ENCODE peak calls at places on chromosome 2, in five cellular contexts. One of them, this sample, is unnamed.

GRCh38 chr2:144358979-144359541 is 160.9 kb downstream of the ZEB2 start:
- DNase-seq in body of pancreas: no peak
- DNase-seq in left ventricle myocardium inferior: no peak
- DNase-seq in H9: no peak
- DNase-seq in GM10248: peak
- DNase-seq in this sample: no peak

GRCh38 chr2:70498054-70498453 is 55.6 kb downstream of the TGFA start:
- DNase-seq in GM10248: no peak
- DNase-seq in left ventricle myocardium inferior: no peak
- DNase-seq in H9: no peak
- DNase-seq in body of pancreas: no peak
- DNase-seq in this sample: no peak

GRCh38 chr2:233098615-233099014 is 38.5 kb downstream of the INPP5D start:
- DNase-seq in left ventricle myocardium inferior: no peak
- DNase-seq in H9: peak
- DNase-seq in GM10248: no peak
- DNase-seq in body of pancreas: peak
- DNase-seq in this sample: peak

GRCh38 chr2:18243831-18244230 is 316.6 kb downstream of the RDH14 start:
- DNase-seq in GM10248: no peak
- DNase-seq in left ventricle myocardium inferior: no peak
- DNase-seq in H9: no peak
- DNase-seq in body of pancreas: no peak
- DNase-seq in this sample: no peak

GRCh38 chr2:86541282-86541681 is 22.0 kb downstream of the CHMP3 start:
- DNase-seq in H9: no peak
- DNase-seq in left ventricle myocardium inferior: no peak
- DNase-seq in GM10248: no peak
- DNase-seq in body of pancreas: no peak
- DNase-seq in this sample: no peak

GRCh38 chr2:74261204-74261864 is 62.9 kb downstream of the MTHFD2 start:
- DNase-seq in left ventricle myocardium inferior: peak
- DNase-seq in GM10248: no peak
- DNase-seq in body of pancreas: peak
- DNase-seq in H9: peak
- DNase-seq in this sample: peak

GRCh38 chr2:231930601-231931281 is 4.5 kb upstream of the NPPC start:
- DNase-seq in body of pancreas: no peak
- DNase-seq in GM10248: no peak
- DNase-seq in left ventricle myocardium inferior: peak
- DNase-seq in H9: no peak
- DNase-seq in this sample: no peak

GRCh38 chr2:100321881-100322820 is at the start of gene LONRF2:
- DNase-seq in left ventricle myocardium inferior: peak
- DNase-seq in GM10248: peak
- DNase-seq in body of pancreas: peak
- DNase-seq in H9: peak
- DNase-seq in this sample: peak

GRCh38 chr2:37985333-37985732 is 60.2 kb downstream of the RMDN2 start:
- DNase-seq in left ventricle myocardium inferior: no peak
- DNase-seq in GM10248: no peak
- DNase-seq in body of pancreas: no peak
- DNase-seq in H9: no peak
- DNase-seq in this sample: no peak

GRCh38 chr2:32931945-32932709 is 14.6 kb upstream of the LTBP1 start:
- DNase-seq in H9: peak
- DNase-seq in GM10248: no peak
- DNase-seq in body of pancreas: no peak
- DNase-seq in left ventricle myocardium inferior: no peak
- DNase-seq in this sample: no peak

GRCh38 chr2:70964596-70965386 is 13.6 kb upstream of the ANKRD53 start:
- DNase-seq in body of pancreas: peak
- DNase-seq in H9: peak
- DNase-seq in GM10248: peak
- DNase-seq in left ventricle myocardium inferior: peak
- DNase-seq in this sample: peak

GRCh38 chr2:191105082-191105481 is 45.7 kb downstream of the STAT4 start:
- DNase-seq in left ventricle myocardium inferior: no peak
- DNase-seq in GM10248: no peak
- DNase-seq in body of pancreas: no peak
- DNase-seq in H9: no peak
- DNase-seq in this sample: no peak

GRCh38 chr2:59734743-59735142 is 818.7 kb downstream of the BCL11A start:
- DNase-seq in GM10248: no peak
- DNase-seq in left ventricle myocardium inferior: no peak
- DNase-seq in H9: no peak
- DNase-seq in body of pancreas: no peak
- DNase-seq in this sample: peak

GRCh38 chr2:207163815-207164747 is 1.7 kb downstream of the KLF7 start:
- DNase-seq in left ventricle myocardium inferior: peak
- DNase-seq in body of pancreas: peak
- DNase-seq in H9: no peak
- DNase-seq in GM10248: no peak
- DNase-seq in this sample: peak

GRCh38 chr2:136765256-136765735 is at the start of gene THSD7B:
- DNase-seq in GM10248: peak
- DNase-seq in body of pancreas: no peak
- DNase-seq in left ventricle myocardium inferior: no peak
- DNase-seq in H9: peak
- DNase-seq in this sample: no peak

GRCh38 chr2:27954771-27955384 is 64.3 kb downstream of the BABAM2 start:
- DNase-seq in left ventricle myocardium inferior: no peak
- DNase-seq in GM10248: no peak
- DNase-seq in H9: no peak
- DNase-seq in body of pancreas: peak
- DNase-seq in this sample: no peak

GRCh38 chr2:154692927-154693326 is 5.6 kb upstream of the KCNJ3 start:
- DNase-seq in H9: no peak
- DNase-seq in GM10248: no peak
- DNase-seq in left ventricle myocardium inferior: no peak
- DNase-seq in body of pancreas: peak
- DNase-seq in this sample: no peak

GRCh38 chr2:96913398-96914202 is 43.7 kb upstream of the SEMA4C start:
- DNase-seq in body of pancreas: peak
- DNase-seq in H9: no peak
- DNase-seq in left ventricle myocardium inferior: no peak
- DNase-seq in GM10248: peak
- DNase-seq in this sample: no peak

GRCh38 chr2:105785095-105785847 is 40.6 kb downstream of the NCK2 start:
- DNase-seq in body of pancreas: no peak
- DNase-seq in GM10248: no peak
- DNase-seq in H9: no peak
- DNase-seq in left ventricle myocardium inferior: no peak
- DNase-seq in this sample: no peak

GRCh38 chr2:40101076-40101688 is 322.1 kb upstream of the THUMPD2 start:
- DNase-seq in GM10248: no peak
- DNase-seq in left ventricle myocardium inferior: no peak
- DNase-seq in H9: no peak
- DNase-seq in body of pancreas: no peak
- DNase-seq in this sample: no peak

GRCh38 chr2:121420486-121420885 is 110.2 kb upstream of the RNU4ATAC start:
- DNase-seq in left ventricle myocardium inferior: no peak
- DNase-seq in H9: no peak
- DNase-seq in GM10248: no peak
- DNase-seq in body of pancreas: no peak
- DNase-seq in this sample: no peak

GRCh38 chr2:74548919-74549684 is 4.6 kb downstream of the LOXL3 start:
- DNase-seq in left ventricle myocardium inferior: peak
- DNase-seq in body of pancreas: peak
- DNase-seq in GM10248: peak
- DNase-seq in H9: peak
- DNase-seq in this sample: peak

GRCh38 chr2:158009425-158009824 is 92.3 kb upstream of the UPP2 start:
- DNase-seq in GM10248: no peak
- DNase-seq in H9: no peak
- DNase-seq in body of pancreas: peak
- DNase-seq in left ventricle myocardium inferior: no peak
- DNase-seq in this sample: no peak

GRCh38 chr2:112220186-112220585 is 34.7 kb downstream of the ZC3H8 start:
- DNase-seq in GM10248: no peak
- DNase-seq in body of pancreas: no peak
- DNase-seq in left ventricle myocardium inferior: no peak
- DNase-seq in H9: no peak
- DNase-seq in this sample: no peak

GRCh38 chr2:112220831-112221230 is 34.0 kb downstream of the ZC3H8 start:
- DNase-seq in GM10248: no peak
- DNase-seq in body of pancreas: no peak
- DNase-seq in H9: no peak
- DNase-seq in left ventricle myocardium inferior: no peak
- DNase-seq in this sample: no peak

GRCh38 chr2:112217854-112218253 is 37.0 kb downstream of the ZC3H8 start:
- DNase-seq in left ventricle myocardium inferior: no peak
- DNase-seq in body of pancreas: no peak
- DNase-seq in GM10248: no peak
- DNase-seq in H9: no peak
- DNase-seq in this sample: no peak

DNA sequence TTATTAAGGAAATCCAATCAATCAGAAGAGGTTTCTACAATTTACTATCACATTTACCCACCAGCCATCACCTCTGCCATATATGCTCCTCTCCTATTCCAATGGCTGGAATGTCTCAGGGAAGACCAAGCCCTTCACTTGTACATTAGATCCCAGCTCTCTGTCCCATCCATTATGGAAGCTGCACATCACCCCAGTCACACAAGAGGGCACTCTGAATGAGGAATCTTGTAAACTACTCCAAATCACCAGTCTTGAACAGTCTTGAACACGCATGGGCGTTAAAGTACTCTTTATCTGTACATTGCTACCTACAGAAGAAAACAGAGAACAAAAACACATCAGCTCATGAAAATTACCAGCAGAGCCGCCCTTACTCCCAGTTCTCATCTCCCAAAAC is 38.7 kb downstream of the ZC3H8 start:
- DNase-seq in body of pancreas: no peak
- DNase-seq in H9: no peak
- DNase-seq in left ventricle myocardium inferior: no peak
- DNase-seq in GM10248: no peak
- DNase-seq in this sample: no peak
- TF ChIP-seq CTCF in body of pancreas: peak
- TF ChIP-seq CTCF in H9: no peak
- TF ChIP-seq CTCF in left ventricle myocardium inferior: no peak
- TF ChIP-seq CTCF in GM10248: no peak
- TF ChIP-seq CTCF in this sample: no peak

GRCh38 chr2:128809256-128809636 is 490.6 kb upstream of the HS6ST1 start:
- DNase-seq in GM10248: no peak
- DNase-seq in body of pancreas: no peak
- DNase-seq in H9: no peak
- DNase-seq in left ventricle myocardium inferior: no peak
- DNase-seq in this sample: no peak
- TF ChIP-seq CTCF in GM10248: no peak
- TF ChIP-seq CTCF in body of pancreas: no peak
- TF ChIP-seq CTCF in H9: no peak
- TF ChIP-seq CTCF in left ventricle myocardium inferior: no peak
- TF ChIP-seq CTCF in this sample: no peak

GRCh38 chr2:1823187-1824169 is 79.2 kb upstream of the PXDN start:
- DNase-seq in H9: peak
- DNase-seq in GM10248: no peak
- DNase-seq in body of pancreas: no peak
- DNase-seq in left ventricle myocardium inferior: no peak
- DNase-seq in this sample: peak
- TF ChIP-seq CTCF in H9: peak
- TF ChIP-seq CTCF in GM10248: no peak
- TF ChIP-seq CTCF in body of pancreas: no peak
- TF ChIP-seq CTCF in left ventricle myocardium inferior: no peak
- TF ChIP-seq CTCF in this sample: peak

GRCh38 chr2:42828487-42829416 is 36.4 kb upstream of the HAAO start:
- DNase-seq in H9: peak
- DNase-seq in body of pancreas: peak
- DNase-seq in GM10248: peak
- DNase-seq in left ventricle myocardium inferior: peak
- DNase-seq in this sample: peak
- TF ChIP-seq CTCF in H9: peak
- TF ChIP-seq CTCF in body of pancreas: peak
- TF ChIP-seq CTCF in GM10248: peak
- TF ChIP-seq CTCF in left ventricle myocardium inferior: peak
- TF ChIP-seq CTCF in this sample: peak

GRCh38 chr2:137912358-137912757 is 51.9 kb upstream of the HNMT start:
- DNase-seq in left ventricle myocardium inferior: no peak
- DNase-seq in body of pancreas: no peak
- DNase-seq in GM10248: no peak
- DNase-seq in H9: no peak
- DNase-seq in this sample: no peak

GRCh38 chr2:137913169-137913568 is 51.1 kb upstream of the HNMT start:
- DNase-seq in left ventricle myocardium inferior: no peak
- DNase-seq in H9: no peak
- DNase-seq in GM10248: no peak
- DNase-seq in body of pancreas: no peak
- DNase-seq in this sample: no peak

DNA sequence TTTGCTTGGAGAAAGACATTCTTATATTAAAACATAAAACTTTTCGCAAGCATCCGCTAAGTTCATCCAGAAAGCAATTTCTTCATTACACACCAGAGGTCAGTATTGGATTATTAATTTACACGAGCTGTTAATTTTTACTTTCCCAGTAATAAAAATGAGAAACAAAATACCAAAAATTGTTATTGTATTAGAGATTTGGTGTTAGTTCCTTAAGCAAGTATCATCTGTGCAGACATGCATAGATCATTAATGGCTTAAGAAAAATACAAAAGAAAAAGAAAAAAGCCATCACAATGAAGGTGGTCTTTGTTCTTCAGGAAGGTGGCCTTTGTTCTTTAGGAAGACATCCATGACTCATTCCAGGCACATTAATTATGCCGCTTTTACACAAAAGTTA is 53.6 kb upstream of the HNMT start:
- DNase-seq in body of pancreas: no peak
- DNase-seq in left ventricle myocardium inferior: no peak
- DNase-seq in H9: no peak
- DNase-seq in GM10248: no peak
- DNase-seq in this sample: no peak
- TF ChIP-seq CTCF in body of pancreas: peak
- TF ChIP-seq CTCF in left ventricle myocardium inferior: peak
- TF ChIP-seq CTCF in H9: peak
- TF ChIP-seq CTCF in GM10248: peak
- TF ChIP-seq CTCF in this sample: peak

DNA sequence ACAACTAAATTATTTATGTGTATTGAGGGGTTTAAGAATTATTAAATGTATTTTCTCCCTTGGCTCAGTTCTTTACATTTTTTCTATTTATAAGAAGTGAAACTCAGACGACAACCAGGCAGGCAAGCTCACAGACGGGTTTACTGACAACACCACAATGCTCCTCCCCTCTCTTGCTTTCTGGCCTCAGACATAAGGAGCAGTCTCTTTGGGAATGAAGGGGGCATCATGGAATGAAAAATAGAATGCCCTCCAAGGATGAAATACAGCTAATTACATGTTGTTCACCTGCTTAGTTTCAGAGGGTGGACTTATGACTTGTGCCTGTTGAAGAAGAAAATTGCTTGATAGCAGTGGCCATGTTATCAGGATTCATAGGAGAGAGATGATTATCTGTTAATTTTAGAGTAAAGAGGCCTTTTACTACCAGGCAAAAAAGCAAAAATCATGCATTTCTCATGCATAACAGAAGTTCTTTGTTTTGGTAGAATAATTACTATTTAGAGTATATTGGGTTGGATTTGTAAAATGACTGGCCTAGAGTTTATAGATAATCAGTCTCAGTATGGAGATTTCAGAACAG is 172.1 kb upstream of the LRRTM1 start:
- DNase-seq in GM10248: no peak
- DNase-seq in body of pancreas: no peak
- DNase-seq in left ventricle myocardium inferior: no peak
- DNase-seq in H9: no peak
- DNase-seq in this sample: no peak
- TF ChIP-seq CTCF in GM10248: no peak
- TF ChIP-seq CTCF in body of pancreas: no peak
- TF ChIP-seq CTCF in left ventricle myocardium inferior: no peak
- TF ChIP-seq CTCF in H9: no peak
- TF ChIP-seq CTCF in this sample: no peak

GRCh38 chr2:102251849-102252203 is 59.5 kb upstream of the IL1RL1 start:
- DNase-seq in H9: no peak
- DNase-seq in GM10248: no peak
- DNase-seq in body of pancreas: no peak
- DNase-seq in left ventricle myocardium inferior: no peak
- DNase-seq in this sample: no peak
- TF ChIP-seq CTCF in H9: no peak
- TF ChIP-seq CTCF in GM10248: no peak
- TF ChIP-seq CTCF in body of pancreas: no peak
- TF ChIP-seq CTCF in left ventricle myocardium inferior: no peak
- TF ChIP-seq CTCF in this sample: no peak

This sample was measured in nephron progenitor cell.